ENCODE peak calls at places on chromosomes 12 and 14, in four cellular contexts. One of them, this sample, is unnamed.

GRCh38 chr14:70685480-70686197 is 43.9 kb downstream of the TTC9 start:
- DNase-seq in mammary epithelial cell: no peak
- DNase-seq in ovary: no peak
- DNase-seq in GM13977: no peak
- DNase-seq in this sample: no peak

GRCh38 chr12:25553083-25553482 is at the start of gene LMNTD1:
- DNase-seq in mammary epithelial cell: peak; percentile 60
- DNase-seq in GM13977: no peak
- DNase-seq in ovary: no peak
- DNase-seq in this sample: peak; percentile 25

GRCh38 chr12:121762269-121762668 is 31.2 kb downstream of the RHOF start:
- DNase-seq in ovary: no peak
- DNase-seq in GM13977: no peak
- DNase-seq in mammary epithelial cell: no peak
- DNase-seq in this sample: no peak

GRCh38 chr14:23580948-23581281 is 2.3 kb upstream of the JPH4 start:
- DNase-seq in mammary epithelial cell: no peak
- DNase-seq in ovary: no peak
- DNase-seq in GM13977: no peak
- DNase-seq in this sample: no peak

GRCh38 chr14:32697704-32698103 is 241.0 kb upstream of the NPAS3 start:
- DNase-seq in mammary epithelial cell: peak; percentile 12
- DNase-seq in GM13977: no peak
- DNase-seq in ovary: no peak
- DNase-seq in this sample: peak; percentile 80

GRCh38 chr12:9327307-9327706 is 119.1 kb upstream of the PZP start:
- DNase-seq in GM13977: no peak
- DNase-seq in ovary: no peak
- DNase-seq in mammary epithelial cell: no peak
- DNase-seq in this sample: no peak

GRCh38 chr14:80973918-80974317 is 18.5 kb downstream of the TSHR start:
- DNase-seq in ovary: no peak
- DNase-seq in GM13977: no peak
- DNase-seq in mammary epithelial cell: no peak
- DNase-seq in this sample: peak; percentile 69

GRCh38 chr12:123271182-123271491 is 519 bp downstream of the CDK2AP1 start:
- DNase-seq in ovary: peak; percentile 80
- DNase-seq in GM13977: peak; percentile 93
- DNase-seq in mammary epithelial cell: peak; percentile 40
- DNase-seq in this sample: no peak

GRCh38 chr12:57127710-57128518 is at the start of gene LRP1:
- DNase-seq in ovary: peak; percentile 92
- DNase-seq in GM13977: peak; percentile 91
- DNase-seq in mammary epithelial cell: peak; percentile 88
- DNase-seq in this sample: no peak

GRCh38 chr14:41072776-41073175 is 533.9 kb upstream of the LRFN5 start:
- DNase-seq in mammary epithelial cell: no peak
- DNase-seq in ovary: no peak
- DNase-seq in GM13977: no peak
- DNase-seq in this sample: no peak

GRCh38 chr12:10366875-10367274 is 23.0 kb downstream of the KLRK1 start:
- DNase-seq in ovary: no peak
- DNase-seq in mammary epithelial cell: peak; percentile 23
- DNase-seq in GM13977: no peak
- DNase-seq in this sample: no peak

GRCh38 chr14:96357216-96357615 is 5.9 kb downstream of the ATG2B start:
- DNase-seq in mammary epithelial cell: no peak
- DNase-seq in ovary: no peak
- DNase-seq in GM13977: no peak
- DNase-seq in this sample: no peak

GRCh38 chr12:88111074-88111652 is 30.7 kb downstream of the CEP290 start:
- DNase-seq in GM13977: peak; percentile 33
- DNase-seq in ovary: no peak
- DNase-seq in mammary epithelial cell: peak; percentile 48
- DNase-seq in this sample: peak; percentile 20

GRCh38 chr12:126390969-126391566 is 1325.8 kb downstream of the AACS start:
- DNase-seq in ovary: no peak
- DNase-seq in GM13977: no peak
- DNase-seq in mammary epithelial cell: no peak
- DNase-seq in this sample: no peak

GRCh38 chr12:18752947-18753346 is 15.0 kb downstream of the CAPZA3 start:
- DNase-seq in mammary epithelial cell: no peak
- DNase-seq in GM13977: no peak
- DNase-seq in ovary: no peak
- DNase-seq in this sample: no peak

GRCh38 chr12:29333178-29333577 is 47.8 kb downstream of the ERGIC2 start:
- DNase-seq in ovary: no peak
- DNase-seq in mammary epithelial cell: no peak
- DNase-seq in GM13977: no peak
- DNase-seq in this sample: no peak

GRCh38 chr12:128820723-128821432 is 2.9 kb downstream of the SLC15A4 start:
- DNase-seq in ovary: no peak
- DNase-seq in mammary epithelial cell: no peak
- DNase-seq in GM13977: peak; percentile 85
- DNase-seq in this sample: no peak

GRCh38 chr14:67137744-67138371 is 51.4 kb upstream of the GARIN2 start:
- DNase-seq in mammary epithelial cell: peak; percentile 6
- DNase-seq in ovary: no peak
- DNase-seq in GM13977: peak; percentile 20
- DNase-seq in this sample: no peak

GRCh38 chr14:55127491-55127951 is 1.5 kb upstream of the LGALS3 start:
- DNase-seq in GM13977: no peak
- DNase-seq in mammary epithelial cell: peak; percentile 88
- DNase-seq in ovary: no peak
- DNase-seq in this sample: peak; percentile 88

GRCh38 chr14:42130809-42131208 is 524.1 kb downstream of the LRFN5 start:
- DNase-seq in mammary epithelial cell: peak; percentile 48
- DNase-seq in GM13977: no peak
- DNase-seq in ovary: no peak
- DNase-seq in this sample: no peak

GRCh38 chr14:99354166-99354875 is 82.3 kb upstream of the BCL11B start:
- DNase-seq in GM13977: no peak
- DNase-seq in ovary: no peak
- DNase-seq in mammary epithelial cell: no peak
- DNase-seq in this sample: no peak

GRCh38 chr12:99157946-99158345 is 489.6 kb upstream of the GARIN6 start:
- DNase-seq in mammary epithelial cell: no peak
- DNase-seq in ovary: no peak
- DNase-seq in GM13977: no peak
- DNase-seq in this sample: peak; percentile 13

GRCh38 chr12:46134205-46134811 is 134.5 kb downstream of the SLC38A1 start:
- DNase-seq in GM13977: no peak
- DNase-seq in mammary epithelial cell: no peak
- DNase-seq in ovary: no peak
- DNase-seq in this sample: no peak

GRCh38 chr14:60640859-60641721 is 8.2 kb downstream of the SIX1 start:
- DNase-seq in mammary epithelial cell: no peak
- DNase-seq in GM13977: no peak
- DNase-seq in ovary: no peak
- DNase-seq in this sample: no peak

GRCh38 chr14:74670726-74671125 is 42.2 kb downstream of the AREL1 start:
- DNase-seq in mammary epithelial cell: no peak
- DNase-seq in GM13977: no peak
- DNase-seq in ovary: no peak
- DNase-seq in this sample: no peak

GRCh38 chr12:28089363-28089762 is 100.9 kb upstream of the CCDC91 start:
- DNase-seq in mammary epithelial cell: no peak
- DNase-seq in GM13977: no peak
- DNase-seq in ovary: no peak
- DNase-seq in this sample: no peak

GRCh38 chr12:110844551-110845395 is 2.0 kb upstream of the CCDC63 start:
- DNase-seq in ovary: no peak
- DNase-seq in GM13977: no peak
- DNase-seq in mammary epithelial cell: peak; percentile 45
- DNase-seq in this sample: no peak

GRCh38 chr12:29782821-29783772 is 645 bp downstream of the TMTC1 start:
- DNase-seq in GM13977: peak; percentile 14
- DNase-seq in mammary epithelial cell: peak; percentile 53
- DNase-seq in ovary: peak; percentile 64
- DNase-seq in this sample: no peak

DNA sequence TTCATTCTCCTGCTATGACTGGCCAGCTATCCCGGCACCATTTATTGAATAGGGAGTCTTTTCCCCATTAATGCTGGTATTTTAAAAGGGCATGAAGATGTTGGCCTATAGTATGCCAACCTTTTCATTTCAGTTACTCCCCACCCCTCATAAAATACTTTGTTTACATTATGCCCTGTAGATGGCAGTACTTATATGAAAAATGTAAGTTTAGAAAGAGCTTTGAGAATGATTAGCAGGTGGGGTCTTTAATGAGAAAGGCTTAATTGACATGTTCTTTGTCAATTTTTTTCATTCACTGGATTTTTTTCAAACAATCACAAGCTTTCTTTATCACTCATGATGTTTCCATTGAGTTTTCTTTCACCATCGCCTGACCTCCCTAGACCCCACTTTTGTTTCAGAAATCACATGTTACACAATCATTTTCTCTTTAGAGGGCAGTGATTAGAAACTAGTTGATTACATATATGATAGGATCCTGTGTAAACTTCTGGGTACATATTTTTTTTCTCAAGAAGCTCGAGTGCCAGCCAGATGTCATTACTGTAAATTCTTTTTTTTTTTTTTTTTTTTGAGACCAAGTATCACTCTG is 62.6 kb upstream of the PSMA6 start:
- DNase-seq in GM13977: peak; percentile 22
- DNase-seq in ovary: no peak
- DNase-seq in mammary epithelial cell: no peak
- DNase-seq in this sample: no peak
- TF ChIP-seq CTCF in GM13977: peak; percentile 45
- TF ChIP-seq CTCF in ovary: no peak
- TF ChIP-seq CTCF in mammary epithelial cell: peak; percentile 34
- TF ChIP-seq CTCF in this sample: peak; percentile 22

GRCh38 chr14:102774391-102775153 is 2.7 kb upstream of the TRAF3 start:
- DNase-seq in mammary epithelial cell: peak; percentile 63
- DNase-seq in GM13977: peak; percentile 89
- DNase-seq in ovary: peak; percentile 33
- DNase-seq in this sample: peak; percentile 59
- TF ChIP-seq CTCF in mammary epithelial cell: peak; percentile 83
- TF ChIP-seq CTCF in GM13977: peak; percentile 75
- TF ChIP-seq CTCF in ovary: no peak
- TF ChIP-seq CTCF in this sample: peak; percentile 81

GRCh38 chr14:88667555-88668273 is 104.9 kb downstream of the ZC3H14 start:
- DNase-seq in GM13977: peak; percentile 56
- DNase-seq in mammary epithelial cell: peak; percentile 70
- DNase-seq in ovary: peak; percentile 45
- DNase-seq in this sample: peak; percentile 50
- TF ChIP-seq CTCF in GM13977: peak; percentile 85
- TF ChIP-seq CTCF in mammary epithelial cell: peak; percentile 94
- TF ChIP-seq CTCF in ovary: peak; percentile 70
- TF ChIP-seq CTCF in this sample: peak; percentile 98

DNA sequence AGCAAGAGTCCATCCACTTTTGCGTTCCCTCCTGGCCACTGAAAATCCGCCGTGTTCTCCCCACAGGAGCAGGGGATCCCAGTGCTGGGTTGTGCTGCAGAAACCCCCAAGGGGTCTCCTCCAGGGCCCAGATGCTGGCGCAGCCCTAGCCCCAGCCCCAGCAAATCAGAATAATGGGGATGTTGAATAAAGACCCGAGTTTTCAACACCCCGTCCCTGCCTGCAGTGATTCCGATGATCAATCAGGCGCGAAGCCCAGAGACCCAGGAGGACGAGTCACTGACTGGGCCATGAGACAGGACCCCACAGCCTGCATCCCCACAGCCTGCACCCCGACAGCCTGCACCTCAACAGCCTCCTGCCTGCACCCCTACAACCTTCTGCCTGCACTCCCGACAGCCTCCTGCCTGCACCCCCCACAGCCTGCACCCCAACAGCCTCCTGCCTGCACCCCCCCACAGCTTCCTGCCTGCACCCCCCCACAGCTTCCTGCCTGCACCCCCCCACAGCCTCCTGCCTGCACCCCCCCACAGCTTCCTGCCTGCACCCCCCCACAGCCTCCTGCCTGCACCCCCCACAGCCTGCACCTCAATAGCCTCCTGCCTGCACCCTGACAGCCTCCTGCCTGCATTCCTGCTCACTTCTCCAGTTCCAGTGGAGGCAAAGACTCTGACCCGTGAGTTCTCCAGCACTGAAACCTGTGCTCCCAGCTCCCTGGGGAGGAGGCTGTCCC is 37.2 kb downstream of the TNFAIP2 start:
- DNase-seq in ovary: no peak
- DNase-seq in mammary epithelial cell: no peak
- DNase-seq in GM13977: no peak
- DNase-seq in this sample: no peak
- TF ChIP-seq CTCF in ovary: no peak
- TF ChIP-seq CTCF in mammary epithelial cell: no peak
- TF ChIP-seq CTCF in GM13977: no peak
- TF ChIP-seq CTCF in this sample: no peak

DNA sequence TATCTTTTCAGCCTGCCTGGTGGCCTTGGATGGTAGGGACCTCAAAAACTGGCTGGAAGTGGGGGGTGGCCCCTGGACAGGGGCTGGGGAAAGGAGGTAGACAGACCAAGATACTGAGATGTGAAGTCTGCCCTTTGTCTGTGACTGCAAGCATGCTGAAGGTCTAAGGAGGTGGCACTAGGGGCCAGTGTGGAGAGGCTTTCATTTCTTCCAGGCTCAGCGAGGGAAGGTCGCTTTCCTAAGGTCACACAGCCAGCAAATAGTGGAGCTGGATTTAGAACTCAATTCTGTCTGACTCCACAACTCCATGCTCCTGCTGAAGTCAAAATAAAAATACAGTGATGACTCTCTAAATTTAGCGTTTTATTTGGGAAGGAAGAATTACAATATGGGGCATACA is 11.3 kb upstream of the PLBD2 start:
- DNase-seq in GM13977: no peak
- DNase-seq in ovary: no peak
- DNase-seq in mammary epithelial cell: no peak
- DNase-seq in this sample: no peak
- TF ChIP-seq CTCF in GM13977: no peak
- TF ChIP-seq CTCF in ovary: no peak
- TF ChIP-seq CTCF in mammary epithelial cell: no peak
- TF ChIP-seq CTCF in this sample: no peak

DNA sequence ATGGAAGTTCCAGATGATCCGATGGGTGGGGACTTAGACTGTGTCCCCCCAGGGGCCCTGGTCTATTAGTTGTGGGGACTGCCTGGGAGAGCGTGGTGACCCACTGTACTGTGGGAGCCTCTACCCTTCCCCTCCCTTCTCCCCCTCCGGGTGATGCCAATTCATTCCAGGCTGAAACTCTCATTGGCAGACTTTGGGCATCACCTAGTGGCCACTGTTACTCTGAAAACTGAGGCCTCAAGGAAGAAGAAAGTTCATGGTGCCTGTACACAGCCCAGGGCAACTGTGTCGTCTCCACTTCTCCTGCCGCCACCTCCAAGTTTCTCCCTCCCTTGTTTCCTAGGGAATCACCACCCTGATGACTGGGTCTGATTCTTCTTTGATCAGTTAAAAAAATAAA is 173.6 kb upstream of the ALG10B start:
- DNase-seq in mammary epithelial cell: no peak
- DNase-seq in ovary: no peak
- DNase-seq in GM13977: no peak
- DNase-seq in this sample: no peak
- TF ChIP-seq CTCF in mammary epithelial cell: no peak
- TF ChIP-seq CTCF in ovary: no peak
- TF ChIP-seq CTCF in GM13977: no peak
- TF ChIP-seq CTCF in this sample: peak; percentile 55

GRCh38 chr12:3496964-3497363 is 6.0 kb downstream of the PRMT8 start:
- DNase-seq in ovary: no peak
- DNase-seq in GM13977: no peak
- DNase-seq in mammary epithelial cell: peak; percentile 43
- DNase-seq in this sample: no peak
- TF ChIP-seq CTCF in ovary: no peak
- TF ChIP-seq CTCF in GM13977: no peak
- TF ChIP-seq CTCF in mammary epithelial cell: peak; percentile 49
- TF ChIP-seq CTCF in this sample: peak; percentile 28